ENCODE peak calls at places on chromosomes 4 and X, in four cellular contexts. A is fibroblast of lung, L is astrocyte, J is MM.1S. M is an unnamed sample.

GRCh38 chr4:183171484-183172267 is 72.6 kb downstream of the WWC2 start:
- DNase-seq in A (no peak), L (no peak), J (no peak), M (peak)

GRCh38 chrX:155086961-155087735 is 15.8 kb downstream of the BRCC3 start:
- DNase-seq in A (no peak), L (no peak), J (no peak), M (no peak)

GRCh38 chr4:114383721-114384120 is 214.9 kb upstream of the UGT8 start:
- DNase-seq in A (peak), L (peak), J (no peak), M (peak)

GRCh38 chrX:103716967-103717366 is 6.3 kb downstream of the TMEM31 start:
- DNase-seq in A (peak), L (peak), J (no peak), M (peak)

GRCh38 chrX:75547783-75548182 is 24.9 kb upstream of the ZDHHC15 start:
- DNase-seq in A (no peak), L (no peak), J (no peak), M (no peak)

GRCh38 chr4:84167579-84167978 is 331.5 kb downstream of the NKX6-1 start:
- DNase-seq in A (no peak), L (no peak), J (no peak), M (no peak)

GRCh38 chrX:136735604-136736003 is 45.1 kb downstream of the ARHGEF6 start:
- DNase-seq in A (no peak), L (no peak), J (no peak), M (no peak)

GRCh38 chrX:24646745-24647182 is 383 bp downstream of the PCYT1B start:
- DNase-seq in A (peak), L (no peak), J (no peak), M (no peak)

GRCh38 chr4:70714061-70714468 is 7.7 kb upstream of the RUFY3 start:
- DNase-seq in A (peak), L (no peak), J (no peak), M (no peak)

GRCh38 chr4:17797808-17798207 is 12.7 kb downstream of the DCAF16 start:
- DNase-seq in A (no peak), L (no peak), J (no peak), M (no peak)

GRCh38 chr4:7422098-7422897 is 12.4 kb downstream of the PSAPL1 start:
- DNase-seq in A (no peak), L (no peak), J (no peak), M (no peak)

GRCh38 chr4:139514382-139515059 is 41.5 kb downstream of the SETD7 start:
- DNase-seq in A (no peak), L (no peak), J (no peak), M (no peak)

GRCh38 chr4:113141901-113142346 is 92.5 kb downstream of the ANK2 start:
- DNase-seq in A (peak), L (peak), J (no peak), M (peak)

GRCh38 chrX:138875472-138875871 is 164.0 kb upstream of the FGF13 start:
- DNase-seq in A (no peak), L (no peak), J (no peak), M (no peak)

GRCh38 chr4:120155287-120155686 is 88.6 kb upstream of the MAD2L1 start:
- DNase-seq in A (peak), L (no peak), J (no peak), M (no peak)

GRCh38 chrX:140710710-140711109 is 1.2 kb downstream of the LINC00632 start:
- DNase-seq in A (peak), L (no peak), J (no peak), M (no peak)

GRCh38 chr4:3320361-3321023 is 27.7 kb downstream of the RGS12 start:
- DNase-seq in A (no peak), L (no peak), J (no peak), M (no peak)

GRCh38 chr4:130825283-130825682 is 1729.3 kb downstream of the C4orf33 start:
- DNase-seq in A (peak), L (no peak), J (no peak), M (no peak)

DNA sequence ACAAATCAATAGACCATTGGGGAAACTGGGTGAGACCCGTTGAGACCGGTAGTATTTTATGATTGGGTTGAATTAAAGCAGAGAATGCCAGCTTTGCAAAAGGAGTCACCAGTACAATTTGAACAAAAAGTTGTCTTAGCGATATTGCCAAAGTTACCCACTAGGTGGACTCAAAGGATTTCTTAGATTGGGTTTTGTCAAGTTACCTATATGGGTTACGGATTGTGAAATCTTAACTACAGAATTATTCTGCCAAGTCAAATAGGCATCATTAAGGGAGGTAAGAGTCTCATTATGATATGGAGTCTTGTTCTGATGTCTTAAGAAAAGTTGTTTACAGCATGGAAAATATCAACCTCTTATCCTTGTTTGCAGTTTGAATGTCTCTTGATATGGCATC is 15.0 kb upstream of the CT47A1 start:
- DNase-seq in A (no peak), L (no peak), J (peak), M (peak)
- H3K4me3 ChIP-seq in A (no peak), L (no peak), J (no peak), M (no peak)

GRCh38 chr4:44660396-44660795 is 9.0 kb upstream of the YIPF7 start:
- DNase-seq in A (no peak), L (no peak), J (no peak), M (peak)
- H2AFZ ChIP-seq in A (no peak), L (no peak), J (no peak), M (no peak)

GRCh38 chr4:176125063-176125462 is 59.4 kb downstream of the WDR17 start:
- DNase-seq in A (no peak), L (peak), J (no peak), M (no peak)

DNA sequence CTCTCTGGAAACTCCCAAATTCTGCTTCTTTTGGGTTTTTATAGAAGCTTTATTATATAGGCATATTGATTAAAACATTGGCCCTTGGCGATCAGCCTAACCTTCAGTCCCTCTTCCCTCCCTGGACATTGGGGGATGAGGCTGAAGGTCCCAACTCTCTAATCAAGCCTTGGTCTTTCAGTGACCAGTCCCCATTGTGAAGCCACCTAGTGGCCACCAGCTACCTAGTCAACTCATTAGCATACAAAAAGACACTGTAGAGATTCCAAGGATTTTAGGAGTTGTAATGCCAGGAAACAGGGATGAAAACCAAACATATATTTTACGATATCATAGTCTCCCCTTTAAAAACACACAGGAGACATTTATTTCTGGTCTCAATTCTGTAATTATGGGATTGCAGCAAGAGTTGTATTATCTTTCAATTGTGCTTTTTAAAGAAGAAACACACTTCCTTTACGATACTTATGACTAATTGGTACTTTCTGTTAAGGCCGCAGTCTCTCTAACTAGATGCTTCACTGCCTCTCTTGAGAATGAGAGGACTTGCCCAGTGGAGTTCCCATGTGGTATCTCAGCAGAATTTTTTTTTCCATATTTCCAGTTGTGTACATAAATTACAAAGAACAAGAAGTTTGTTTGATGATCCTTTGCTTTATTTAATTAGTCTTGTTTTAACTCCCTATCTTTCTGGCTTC is 58.2 kb downstream of the WDR17 start:
- DNase-seq in A (peak), L (peak), J (peak), M (peak)
- TF ChIP-seq CTCF in A (peak), L (peak), J (peak), M (peak)

DNA sequence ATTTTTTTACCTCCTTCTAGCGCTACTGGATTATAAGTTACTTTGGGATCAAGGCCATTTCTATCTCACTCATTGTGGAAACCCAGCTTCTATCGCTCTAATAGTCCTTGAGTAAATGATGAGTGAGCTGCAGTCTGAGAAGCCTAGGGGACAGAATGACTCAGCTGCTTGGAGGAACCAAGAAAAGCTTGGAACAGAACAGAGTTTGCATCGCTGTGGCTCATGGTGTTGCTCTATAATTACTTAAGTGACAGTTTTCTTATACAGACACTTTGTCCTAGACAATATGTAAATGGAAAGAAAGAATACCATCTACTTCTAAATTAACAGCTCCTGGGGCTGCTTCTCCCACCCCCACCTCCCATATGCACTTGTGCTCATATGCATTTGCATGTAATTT is 156.9 kb downstream of the SLIT2 start:
- DNase-seq in A (peak), L (peak), J (no peak), M (no peak)
- H3K4me3 ChIP-seq in A (no peak), L (no peak), J (no peak), M (no peak)

GRCh38 chr4:26287748-26288147 is 33.1 kb upstream of the RBPJ start:
- DNase-seq in A (no peak), L (no peak), J (no peak), M (no peak)
- H2AFZ ChIP-seq in A (no peak), L (no peak), J (no peak), M (no peak)

GRCh38 chrX:128884430-128884829 is 638.9 kb downstream of the SMARCA1 start:
- DNase-seq in A (no peak), L (no peak), J (no peak), M (no peak)
- TF ChIP-seq CTCF in A (no peak), L (no peak), J (no peak), M (no peak)

GRCh38 chr4:8860096-8860891 is 11.3 kb downstream of the HMX1 start:
- DNase-seq in A (no peak), L (no peak), J (no peak), M (no peak)
- H3K4me3 ChIP-seq in A (no peak), L (no peak), J (no peak), M (no peak)